ENCODE peak calls at places on chromosomes 3 and 15, in six cellular contexts. V is stomach, S is ovary, M is A549, O is HepG2, F is tibial nerve. R is an unnamed sample.

GRCh38 chr3:10757821-10758130 is 58.3 kb upstream of the SLC6A11 start:
- DNase-seq in V (no peak), S (no peak), M (no peak), O (no peak), F (no peak), R (no peak)

GRCh38 chr3:33363113-33363800 is 76.9 kb downstream of the UBP1 start:
- DNase-seq in V (no peak), S (no peak), M (no peak), O (no peak), F (no peak), R (no peak)

GRCh38 chr3:31890742-31891469 is 90.2 kb downstream of the OSBPL10 start:
- DNase-seq in V (no peak), S (no peak), M (no peak), O (no peak), F (no peak), R (no peak)

GRCh38 chr3:197471221-197472010 is 84.4 kb downstream of the BDH1 start:
- DNase-seq in V (no peak), S (peak; percentile 48), M (no peak), O (peak; percentile 76), F (no peak), R (no peak)

GRCh38 chr15:77547801-77548607 is 84.7 kb downstream of the LINGO1 start:
- DNase-seq in V (no peak), S (no peak), M (no peak), O (no peak), F (no peak), R (no peak)

GRCh38 chr3:170320471-170321121 is 36.9 kb upstream of the SKIL start:
- DNase-seq in V (no peak), S (no peak), M (no peak), O (no peak), F (no peak), R (no peak)

GRCh38 chr3:183114374-183114773 is 15.1 kb upstream of the MCCC1 start:
- DNase-seq in V (no peak), S (no peak), M (no peak), O (no peak), F (no peak), R (no peak)

GRCh38 chr3:127688022-127688415 is 15.3 kb downstream of the ABTB1 start:
- DNase-seq in V (no peak), S (peak; percentile 6), M (no peak), O (no peak), F (no peak), R (no peak)

GRCh38 chr3:128801779-128802369 is 75.9 kb downstream of the RAB7A start:
- DNase-seq in V (no peak), S (no peak), M (no peak), O (no peak), F (no peak), R (no peak)

GRCh38 chr3:45134758-45135521 is 11.2 kb downstream of the CDCP1 start:
- DNase-seq in V (no peak), S (no peak), M (no peak), O (no peak), F (no peak), R (no peak)

GRCh38 chr3:45131201-45131600 is 15.0 kb downstream of the CDCP1 start:
- DNase-seq in V (no peak), S (no peak), M (no peak), O (no peak), F (no peak), R (no peak)

GRCh38 chr3:45130476-45130875 is 15.7 kb downstream of the CDCP1 start:
- DNase-seq in V (no peak), S (no peak), M (no peak), O (no peak), F (no peak), R (no peak)

GRCh38 chr3:45135959-45136358 is 10.2 kb downstream of the CDCP1 start:
- DNase-seq in V (no peak), S (no peak), M (no peak), O (no peak), F (no peak), R (no peak)

GRCh38 chr3:45132568-45133211 is 13.5 kb downstream of the CDCP1 start:
- DNase-seq in V (no peak), S (no peak), M (no peak), O (no peak), F (no peak), R (no peak)
- TF ChIP-seq EP300 in V (no peak), S (no peak), M (no peak), O (no peak), F (no peak), R (no peak)

DNA sequence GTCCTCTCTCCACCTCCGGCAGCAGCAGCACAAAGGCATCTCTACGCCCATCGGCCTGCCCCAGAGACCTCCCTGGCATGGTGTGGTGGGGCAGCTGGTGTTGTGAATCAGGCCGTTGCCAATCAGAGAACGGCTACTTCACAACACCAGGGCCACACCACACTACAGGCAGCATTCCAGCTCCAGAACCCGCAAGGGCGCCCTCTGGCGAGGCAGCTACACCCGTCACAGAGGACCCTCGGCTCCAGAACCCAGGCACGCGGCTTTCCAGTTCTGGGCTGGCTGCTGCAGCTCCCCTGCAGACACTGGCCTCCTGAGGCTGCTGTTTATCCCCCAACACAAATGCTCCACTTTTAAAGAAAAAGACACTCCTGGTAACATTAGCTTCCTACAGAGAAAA is 127.5 kb upstream of the TOPAZ1 start:
- DNase-seq in V (peak; percentile 61), S (no peak), M (peak; percentile 29), O (peak; percentile 13), F (no peak), R (no peak)
- TF ChIP-seq CTCF in V (no peak), S (no peak), M (peak; percentile 23), O (peak; percentile 72), F (peak; percentile 30), R (no peak)

GRCh38 chr3:8657804-8658311 is 13.3 kb upstream of the SSUH2 start:
- DNase-seq in V (no peak), S (no peak), M (no peak), O (no peak), F (no peak), R (no peak)

GRCh38 chr3:8652323-8652987 is 7.9 kb upstream of the SSUH2 start:
- DNase-seq in V (no peak), S (no peak), M (no peak), O (no peak), F (no peak), R (no peak)

GRCh38 chr3:8653800-8654408 is 9.3 kb upstream of the SSUH2 start:
- DNase-seq in V (no peak), S (no peak), M (no peak), O (peak; percentile 82), F (no peak), R (no peak)

GRCh38 chr3:8656240-8656639 is 11.6 kb upstream of the SSUH2 start:
- DNase-seq in V (peak; percentile 59), S (no peak), M (no peak), O (no peak), F (no peak), R (no peak)

DNA sequence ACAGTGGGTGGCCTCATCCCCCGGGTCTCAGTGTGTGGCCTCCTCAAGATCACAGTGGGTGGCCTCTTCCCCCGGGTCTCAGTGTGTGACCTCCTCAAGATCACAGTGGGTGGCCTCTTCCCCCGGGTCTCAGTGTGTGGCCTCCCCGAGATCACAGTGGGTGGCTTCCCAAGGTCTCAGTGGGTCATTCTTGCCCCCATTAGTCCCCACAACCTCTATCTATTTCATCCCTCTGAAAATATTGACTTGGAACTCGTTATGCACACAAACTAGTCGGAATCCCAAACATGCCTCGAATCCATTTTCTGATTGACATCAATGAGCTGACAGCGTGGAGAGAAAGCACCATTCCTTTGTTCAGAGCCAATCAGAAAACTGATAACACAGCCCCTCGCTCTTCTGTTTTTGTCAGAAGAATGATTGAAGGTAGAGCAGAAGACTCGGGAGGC is 10.8 kb upstream of the SSUH2 start:
- DNase-seq in V (no peak), S (no peak), M (no peak), O (peak; percentile 97), F (no peak), R (no peak)
- TF ChIP-seq EP300 in V (no peak), S (no peak), M (no peak), O (peak; percentile 67), F (no peak), R (no peak)

GRCh38 chr3:52278510-52279069 is at the start of gene WDR82:
- DNase-seq in V (peak; percentile 99), S (peak; percentile 98), M (peak; percentile 91), O (peak; percentile 78), F (peak; percentile 96), R (peak; percentile 98)
- TF ChIP-seq CTCF in V (no peak), S (peak; percentile 54), M (no peak), O (peak; percentile 65), F (peak; percentile 34), R (peak; percentile 46)

GRCh38 chr3:51712511-51712931 is 5.7 kb downstream of the GRM2 start:
- DNase-seq in V (peak; percentile 22), S (peak; percentile 9), M (no peak), O (no peak), F (no peak), R (no peak)
- TF ChIP-seq EP300 in V (no peak), S (no peak), M (no peak), O (no peak), F (no peak), R (no peak)

GRCh38 chr3:4986611-4987373 is 7.6 kb downstream of the BHLHE40 start:
- DNase-seq in V (peak; percentile 98), S (peak; percentile 99), M (peak; percentile 100), O (peak; percentile 94), F (peak; percentile 90), R (peak; percentile 98)

GRCh38 chr3:4989649-4989966 is 10.4 kb downstream of the BHLHE40 start:
- DNase-seq in V (no peak), S (no peak), M (no peak), O (no peak), F (no peak), R (no peak)

GRCh38 chr3:4990061-4990460 is 10.8 kb downstream of the BHLHE40 start:
- DNase-seq in V (no peak), S (no peak), M (peak; percentile 60), O (no peak), F (no peak), R (no peak)

GRCh38 chr3:4987374-4988296 is 8.4 kb downstream of the BHLHE40 start:
- DNase-seq in V (no peak), S (no peak), M (no peak), O (no peak), F (no peak), R (no peak)

GRCh38 chr3:4988815-4989648 is 9.8 kb downstream of the BHLHE40 start:
- DNase-seq in V (no peak), S (peak; percentile 50), M (peak; percentile 91), O (no peak), F (peak; percentile 36), R (peak; percentile 75)
- TF ChIP-seq CTCF in V (no peak), S (no peak), M (no peak), O (no peak), F (no peak), R (no peak)

GRCh38 chr15:68022061-68022460 is 32.1 kb upstream of the PIAS1 start:
- DNase-seq in V (no peak), S (no peak), M (no peak), O (no peak), F (no peak), R (no peak)
- TF ChIP-seq EP300 in V (peak; percentile 85), S (no peak), M (no peak), O (no peak), F (no peak), R (no peak)

R was measured in suprapubic skin.